ENCODE peak calls at places on chromosomes 16 and 17, in four cellular contexts. One of them, this sample, is unnamed.

GRCh38 chr17:32836527-32836926 is 40.4 kb downstream of the MYO1D start:
- DNase-seq in tibial nerve: no peak
- DNase-seq in lung: no peak
- DNase-seq in heart right ventricle: no peak
- DNase-seq in this sample: no peak

GRCh38 chr16:23570992-23571632 is 13.6 kb downstream of the UBFD1 start:
- DNase-seq in tibial nerve: no peak
- DNase-seq in heart right ventricle: no peak
- DNase-seq in lung: no peak
- DNase-seq in this sample: no peak

GRCh38 chr16:68328860-68329370 is 18.1 kb downstream of the PRMT7 start:
- DNase-seq in tibial nerve: no peak
- DNase-seq in heart right ventricle: no peak
- DNase-seq in lung: no peak
- DNase-seq in this sample: no peak

GRCh38 chr17:79624658-79625478 is 14.0 kb upstream of the RBFOX3 start:
- DNase-seq in lung: no peak
- DNase-seq in heart right ventricle: peak; percentile 1
- DNase-seq in tibial nerve: no peak
- DNase-seq in this sample: no peak

GRCh38 chr17:81392909-81393654 is 2.2 kb upstream of the BAHCC1 start:
- DNase-seq in tibial nerve: no peak
- DNase-seq in heart right ventricle: no peak
- DNase-seq in lung: no peak
- DNase-seq in this sample: peak; percentile 67

GRCh38 chr16:86431540-86431939 is 78.8 kb upstream of the FOXF1 start:
- DNase-seq in heart right ventricle: no peak
- DNase-seq in tibial nerve: no peak
- DNase-seq in lung: no peak
- DNase-seq in this sample: no peak

GRCh38 chr16:89395150-89396142 is 94.9 kb downstream of the ANKRD11 start:
- DNase-seq in tibial nerve: peak; percentile 88
- DNase-seq in heart right ventricle: peak; percentile 93
- DNase-seq in lung: peak; percentile 91
- DNase-seq in this sample: peak; percentile 78

GRCh38 chr17:21295036-21295952 is 10.8 kb downstream of the MAP2K3 start:
- DNase-seq in tibial nerve: no peak
- DNase-seq in heart right ventricle: peak; percentile 79
- DNase-seq in lung: no peak
- DNase-seq in this sample: peak; percentile 77

GRCh38 chr16:30894540-30895368 is 877 bp upstream of the BCL7C start:
- DNase-seq in lung: no peak
- DNase-seq in tibial nerve: no peak
- DNase-seq in heart right ventricle: no peak
- DNase-seq in this sample: no peak

GRCh38 chr17:76254275-76254674 is 10.9 kb upstream of the UBALD2 start:
- DNase-seq in tibial nerve: no peak
- DNase-seq in lung: no peak
- DNase-seq in heart right ventricle: no peak
- DNase-seq in this sample: no peak

GRCh38 chr16:48622456-48623303 is 12.7 kb upstream of the N4BP1 start:
- DNase-seq in heart right ventricle: no peak
- DNase-seq in tibial nerve: no peak
- DNase-seq in lung: no peak
- DNase-seq in this sample: no peak

GRCh38 chr16:9706217-9706616 is 476.0 kb downstream of the GRIN2A start:
- DNase-seq in lung: no peak
- DNase-seq in heart right ventricle: no peak
- DNase-seq in tibial nerve: no peak
- DNase-seq in this sample: no peak

DNA sequence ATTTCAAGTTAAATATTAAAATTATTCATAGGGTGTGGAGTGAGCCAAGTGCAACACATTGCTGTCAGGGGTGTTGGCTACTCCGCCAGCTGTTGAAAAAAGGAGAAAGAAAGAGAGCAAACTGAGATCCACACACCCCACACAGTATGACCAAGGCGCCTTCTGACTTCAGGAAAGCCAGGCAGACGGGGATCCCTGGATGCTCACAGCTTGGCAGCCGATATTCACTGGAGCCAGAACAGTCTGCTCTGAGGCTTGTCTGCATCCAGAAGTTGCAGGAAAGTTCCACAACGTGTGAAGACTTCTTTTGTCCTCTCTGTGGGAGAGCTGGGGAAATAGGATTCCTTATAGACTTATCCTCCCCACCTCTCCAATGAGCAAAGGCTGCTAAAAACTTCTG is 9.2 kb downstream of the CHD9NB start:
- DNase-seq in tibial nerve: no peak
- DNase-seq in heart right ventricle: peak; percentile 22
- DNase-seq in lung: no peak
- DNase-seq in this sample: no peak
- H3K27ac ChIP-seq in tibial nerve: peak overlapping the region; percentile 78
- H3K27ac ChIP-seq in heart right ventricle: peak overlapping the region; percentile 65
- H3K27ac ChIP-seq in lung: no peak overlapping the region
- H3K27ac ChIP-seq in this sample: peak overlapping the region; percentile 68

GRCh38 chr16:66510711-66511614 is 39.0 kb downstream of the TK2 start:
- DNase-seq in lung: peak; percentile 70
- DNase-seq in heart right ventricle: no peak
- DNase-seq in tibial nerve: no peak
- DNase-seq in this sample: peak; percentile 64
- H3K4me1 ChIP-seq in lung: peaks cover 38% of the 10 kb centered on the region
- H3K4me1 ChIP-seq in heart right ventricle: peaks cover 33% of the 10 kb centered on the region
- H3K4me1 ChIP-seq in tibial nerve: peaks cover 52% of the 10 kb centered on the region
- H3K4me1 ChIP-seq in this sample: peaks cover 27% of the 10 kb centered on the region

GRCh38 chr17:61414141-61414935 is 14.7 kb downstream of the TBX2 start:
- DNase-seq in tibial nerve: no peak
- DNase-seq in heart right ventricle: peak; percentile 13
- DNase-seq in lung: peak; percentile 59
- DNase-seq in this sample: peak; percentile 48
- H3K4me3 ChIP-seq in tibial nerve: no peak overlapping the region
- H3K4me3 ChIP-seq in heart right ventricle: no peak overlapping the region
- H3K4me3 ChIP-seq in lung: no peak overlapping the region
- H3K4me3 ChIP-seq in this sample: no peak overlapping the region

GRCh38 chr16:1810106-1810505 is 16.5 kb downstream of the HAGH start:
- DNase-seq in heart right ventricle: no peak
- DNase-seq in tibial nerve: no peak
- DNase-seq in lung: no peak
- DNase-seq in this sample: no peak
- H3K27ac ChIP-seq in heart right ventricle: no peak overlapping the region
- H3K27ac ChIP-seq in tibial nerve: no peak overlapping the region
- H3K27ac ChIP-seq in lung: no peak overlapping the region
- H3K27ac ChIP-seq in this sample: no peak overlapping the region

GRCh38 chr17:17780941-17781590 is 55.7 kb downstream of the SREBF1 start:
- DNase-seq in heart right ventricle: peak; percentile 35
- DNase-seq in tibial nerve: no peak
- DNase-seq in lung: no peak
- DNase-seq in this sample: no peak
- H3K4me1 ChIP-seq in heart right ventricle: peaks cover 58% of the 10 kb centered on the region
- H3K4me1 ChIP-seq in tibial nerve: peaks cover 49% of the 10 kb centered on the region
- H3K4me1 ChIP-seq in lung: peaks cover 19% of the 10 kb centered on the region
- H3K4me1 ChIP-seq in this sample: peaks cover 27% of the 10 kb centered on the region

GRCh38 chr17:4849011-4849536 is 15.9 kb downstream of the MINK1 start:
- DNase-seq in lung: no peak
- DNase-seq in tibial nerve: no peak
- DNase-seq in heart right ventricle: no peak
- DNase-seq in this sample: no peak

GRCh38 chr17:4846635-4847390 is 13.7 kb downstream of the MINK1 start:
- DNase-seq in tibial nerve: no peak
- DNase-seq in lung: no peak
- DNase-seq in heart right ventricle: no peak
- DNase-seq in this sample: no peak

GRCh38 chr17:4853195-4853762 is 20.1 kb downstream of the MINK1 start:
- DNase-seq in tibial nerve: no peak
- DNase-seq in lung: no peak
- DNase-seq in heart right ventricle: no peak
- DNase-seq in this sample: no peak

GRCh38 chr17:4852504-4853075 is 19.4 kb downstream of the MINK1 start:
- DNase-seq in tibial nerve: no peak
- DNase-seq in heart right ventricle: no peak
- DNase-seq in lung: no peak
- DNase-seq in this sample: no peak

GRCh38 chr17:4850236-4850635 is 17.1 kb downstream of the MINK1 start:
- DNase-seq in lung: no peak
- DNase-seq in heart right ventricle: no peak
- DNase-seq in tibial nerve: no peak
- DNase-seq in this sample: no peak
- H3K4me3 ChIP-seq in lung: no peak overlapping the region
- H3K4me3 ChIP-seq in heart right ventricle: no peak overlapping the region
- H3K4me3 ChIP-seq in tibial nerve: no peak overlapping the region
- H3K4me3 ChIP-seq in this sample: no peak overlapping the region

GRCh38 chr17:41351177-41351576 is 549 bp upstream of the KRT33A start:
- DNase-seq in lung: no peak
- DNase-seq in tibial nerve: no peak
- DNase-seq in heart right ventricle: no peak
- DNase-seq in this sample: no peak

GRCh38 chr17:41343031-41343430 is 7.6 kb downstream of the KRT33A start:
- DNase-seq in tibial nerve: no peak
- DNase-seq in lung: no peak
- DNase-seq in heart right ventricle: no peak
- DNase-seq in this sample: no peak

GRCh38 chr17:41340934-41341861 is 9.4 kb downstream of the KRT33A start:
- DNase-seq in tibial nerve: no peak
- DNase-seq in heart right ventricle: no peak
- DNase-seq in lung: no peak
- DNase-seq in this sample: no peak

GRCh38 chr17:41347872-41348760 is 2.5 kb downstream of the KRT33A start:
- DNase-seq in tibial nerve: no peak
- DNase-seq in lung: no peak
- DNase-seq in heart right ventricle: no peak
- DNase-seq in this sample: no peak

DNA sequence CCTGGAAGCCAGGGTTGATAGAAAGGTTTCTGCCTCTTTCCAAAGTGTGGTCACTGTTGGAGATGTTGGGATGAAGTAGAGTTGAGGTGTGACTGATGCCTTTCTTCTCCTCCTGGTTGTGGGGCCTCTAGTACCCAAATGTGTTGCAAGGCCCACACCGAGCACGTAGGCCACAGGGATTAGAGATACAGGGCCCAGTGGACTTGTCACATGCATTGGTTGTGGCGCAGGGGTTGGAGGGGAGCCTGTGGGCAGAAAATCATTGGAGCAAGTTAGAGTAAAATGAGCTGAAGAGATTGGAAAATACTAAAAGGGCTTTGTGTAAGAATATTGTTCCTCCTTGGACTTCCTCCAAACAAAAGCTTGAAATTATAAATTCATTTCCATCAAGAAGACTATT is 4.6 kb downstream of the KRT33A start:
- DNase-seq in tibial nerve: no peak
- DNase-seq in lung: no peak
- DNase-seq in heart right ventricle: no peak
- DNase-seq in this sample: no peak
- H3K27ac ChIP-seq in tibial nerve: no peak overlapping the region
- H3K27ac ChIP-seq in lung: no peak overlapping the region
- H3K27ac ChIP-seq in heart right ventricle: no peak overlapping the region
- H3K27ac ChIP-seq in this sample: no peak overlapping the region

DNA sequence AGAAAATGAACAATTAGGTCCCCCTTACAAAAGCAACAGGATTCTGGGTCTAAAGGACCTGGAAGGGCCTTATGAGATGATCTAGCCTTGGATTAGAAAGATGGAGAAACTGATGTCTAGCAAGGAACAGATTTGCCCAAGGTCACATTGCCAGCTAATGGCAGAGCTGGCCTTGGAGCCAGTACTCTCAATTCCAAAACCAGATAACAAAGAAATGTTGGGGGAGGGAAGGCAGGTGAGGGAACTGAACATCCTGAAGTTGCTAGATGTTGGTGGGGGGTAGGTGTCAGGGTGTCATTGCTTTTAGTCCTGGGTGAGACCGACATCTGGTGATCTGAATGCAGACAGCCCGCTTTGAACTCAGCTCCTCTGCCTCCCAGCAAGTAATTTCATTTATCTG is 11.3 kb upstream of the ZNF423 start:
- DNase-seq in lung: no peak
- DNase-seq in heart right ventricle: no peak
- DNase-seq in tibial nerve: no peak
- DNase-seq in this sample: no peak
- H3K4me1 ChIP-seq in lung: no peaks in the 10 kb centered on the region
- H3K4me1 ChIP-seq in heart right ventricle: no peaks in the 10 kb centered on the region
- H3K4me1 ChIP-seq in tibial nerve: no peaks in the 10 kb centered on the region
- H3K4me1 ChIP-seq in this sample: peaks cover 10% of the 10 kb centered on the region

This sample was measured in pancreas.